ENCODE peak calls at places on chromosomes 12 and 14, in six cellular contexts. J, G, X, I, N and A are unnamed samples.

GRCh38 chr14:24113801-24114535 is 609 bp upstream of the DCAF11 start:
- DNase-seq in J (peak), G (peak), X (peak), I (peak), N (peak), A (peak)

GRCh38 chr14:21556378-21557083 is 23.3 kb downstream of the OR10G3 start:
- DNase-seq in J (no peak), G (no peak), X (no peak), I (no peak), N (no peak), A (no peak)

GRCh38 chr14:96683575-96684289 is 113.5 kb upstream of the VRK1 start:
- DNase-seq in J (no peak), G (no peak), X (no peak), I (no peak), N (no peak), A (no peak)

GRCh38 chr12:14828896-14829295 is 14.4 kb downstream of the ART4 start:
- DNase-seq in J (no peak), G (no peak), X (no peak), I (no peak), N (no peak), A (peak)

GRCh38 chr12:57735198-57735855 is 3.2 kb downstream of the AGAP2 start:
- DNase-seq in J (no peak), G (no peak), X (no peak), I (no peak), N (no peak), A (no peak)

GRCh38 chr12:15530361-15530760 is 208.1 kb downstream of the PTPRO start:
- DNase-seq in J (no peak), G (no peak), X (no peak), I (no peak), N (no peak), A (no peak)

GRCh38 chr12:94098466-94098865 is 49.9 kb upstream of the PLXNC1 start:
- DNase-seq in J (no peak), G (no peak), X (no peak), I (no peak), N (no peak), A (no peak)

GRCh38 chr14:56273949-56274348 is 155.7 kb downstream of the PELI2 start:
- DNase-seq in J (no peak), G (no peak), X (no peak), I (no peak), N (no peak), A (no peak)

GRCh38 chr12:95591731-95592130 is 40.5 kb upstream of the USP44 start:
- DNase-seq in J (no peak), G (no peak), X (no peak), I (no peak), N (no peak), A (no peak)

GRCh38 chr12:104955703-104956102 is 2.4 kb downstream of the SLC41A2 start:
- DNase-seq in J (no peak), G (no peak), X (no peak), I (no peak), N (no peak), A (no peak)

GRCh38 chr12:48934312-48934706 is 9.0 kb upstream of the FKBP11 start:
- DNase-seq in J (no peak), G (no peak), X (no peak), I (no peak), N (no peak), A (no peak)

GRCh38 chr14:105249175-105250007 is 1.1 kb downstream of the BTBD6 start:
- DNase-seq in J (peak), G (no peak), X (no peak), I (no peak), N (no peak), A (no peak)
- H3K27ac ChIP-seq in J (peak), G (no peak), X (peak), I (peak), N (peak), A (no peak)

GRCh38 chr14:53368714-53369191 is 215.6 kb upstream of the DDHD1 start:
- DNase-seq in J (no peak), G (no peak), X (no peak), I (no peak), N (no peak), A (no peak)
- H3K27ac ChIP-seq in J (no peak), G (no peak), X (no peak), I (no peak), N (peak), A (no peak)

GRCh38 chr14:60734465-60735242 is at the start of gene MNAT1:
- DNase-seq in J (peak), G (peak), X (peak), I (peak), N (peak), A (peak)

GRCh38 chr14:60738843-60739508 is 4.4 kb downstream of the MNAT1 start:
- DNase-seq in J (no peak), G (no peak), X (no peak), I (no peak), N (no peak), A (no peak)

GRCh38 chr14:60732840-60733483 is 1.6 kb upstream of the MNAT1 start:
- DNase-seq in J (no peak), G (no peak), X (no peak), I (no peak), N (no peak), A (no peak)

DNA sequence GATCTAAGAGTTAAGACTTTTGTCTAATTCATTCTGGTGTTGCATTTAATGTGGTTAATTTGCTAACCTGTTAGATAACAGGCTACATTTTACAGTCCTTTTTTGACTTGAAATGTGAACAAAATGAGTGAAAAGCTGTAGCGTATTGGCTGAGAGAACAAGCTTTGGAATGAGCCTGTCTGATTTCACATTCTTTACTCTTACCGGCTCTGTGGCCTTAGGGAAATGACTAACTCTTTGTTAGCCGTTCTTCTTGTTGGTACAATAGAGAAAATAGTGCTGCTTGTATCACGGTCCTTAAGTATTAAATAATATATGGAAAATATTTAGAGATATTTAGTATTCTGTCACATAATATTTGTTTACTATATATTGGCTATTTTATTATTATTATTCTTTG is 1.9 kb downstream of the MNAT1 start:
- DNase-seq in J (no peak), G (no peak), X (no peak), I (no peak), N (no peak), A (no peak)
- H3K27ac ChIP-seq in J (peak), G (no peak), X (no peak), I (no peak), N (no peak), A (no peak)

GRCh38 chr12:108854055-108854452 is 3.3 kb downstream of the SSH1 start:
- DNase-seq in J (no peak), G (no peak), X (no peak), I (no peak), N (no peak), A (no peak)
- H3K27ac ChIP-seq in J (peak), G (no peak), X (peak), I (no peak), N (peak), A (peak)

DNA sequence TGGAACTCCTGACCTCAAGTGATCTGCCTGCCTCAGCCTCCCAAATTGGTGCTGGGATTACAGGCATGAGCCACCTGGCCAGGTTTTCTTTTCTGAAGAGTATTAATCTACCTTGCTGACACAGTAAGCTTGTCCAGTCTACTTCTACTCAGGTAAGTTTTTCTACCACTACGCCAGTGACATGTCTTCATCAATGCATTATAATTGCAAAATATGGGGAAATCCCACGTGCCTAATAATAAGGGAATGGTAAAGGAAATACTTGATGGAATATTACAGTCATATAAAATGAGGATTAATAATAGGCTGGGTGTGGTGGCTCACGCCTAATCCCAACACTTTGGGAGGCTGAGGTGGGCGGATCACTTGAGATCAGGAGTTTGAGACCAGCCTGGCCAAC is 62.3 kb downstream of the RAB35 start:
- DNase-seq in J (no peak), G (no peak), X (no peak), I (no peak), N (no peak), A (no peak)
- H3K27ac ChIP-seq in J (peak), G (no peak), X (no peak), I (no peak), N (no peak), A (no peak)

GRCh38 chr12:8037046-8037663 is 4.6 kb downstream of the FOXJ2 start:
- DNase-seq in J (no peak), G (no peak), X (no peak), I (no peak), N (no peak), A (no peak)
- H3K27ac ChIP-seq in J (no peak), G (no peak), X (no peak), I (peak), N (no peak), A (peak)

GRCh38 chr14:70809238-70810214 is at the start of gene MAP3K9:
- DNase-seq in J (peak), G (peak), X (peak), I (peak), N (peak), A (peak)
- H3K27ac ChIP-seq in J (peak), G (no peak), X (peak), I (peak), N (peak), A (no peak)

GRCh38 chr14:103104654-103105511 is 10.4 kb downstream of the EXOC3L4 start:
- DNase-seq in J (no peak), G (peak), X (peak), I (peak), N (no peak), A (peak)
- H3K27ac ChIP-seq in J (no peak), G (no peak), X (no peak), I (no peak), N (no peak), A (no peak)